ENCODE peak calls at places on chromosome 3, in five cellular contexts. M is osteoblast, R is mammary epithelial cell, C is iPS DF 6.9, S is cardiac muscle cell. J is an unnamed sample.

GRCh38 chr3:194275231-194275671 is 75.9 kb downstream of the CPN2 start:
- DNase-seq in M (peak), R (no peak), S (no peak), C (no peak), J (no peak)

GRCh38 chr3:171351676-171352075 is 108.5 kb downstream of the TNIK start:
- DNase-seq in M (peak), S (peak), C (no peak), R (peak), J (peak)

GRCh38 chr3:143486611-143487010 is 361.7 kb downstream of the SLC9A9 start:
- DNase-seq in S (no peak), R (no peak), C (no peak), M (no peak), J (no peak)

GRCh38 chr3:112136959-112137693 is 4.1 kb upstream of the GCSAM start:
- DNase-seq in C (peak), R (peak), S (peak), M (no peak), J (no peak)

GRCh38 chr3:52221563-52222318 is 3.7 kb downstream of the TLR9 start:
- DNase-seq in C (no peak), S (no peak), R (no peak), M (peak), J (no peak)

GRCh38 chr3:74328505-74328904 is 286.0 kb downstream of the CNTN3 start:
- DNase-seq in C (no peak), S (no peak), M (no peak), R (no peak), J (no peak)

GRCh38 chr3:123809597-123809996 is 74.5 kb downstream of the MYLK start:
- DNase-seq in C (no peak), R (peak), S (peak), M (peak), J (no peak)

GRCh38 chr3:14601692-14602005 is 49.9 kb upstream of the CCDC174 start:
- DNase-seq in R (no peak), M (no peak), C (peak), S (no peak), J (no peak)

GRCh38 chr3:18891641-18892040 is 256.7 kb upstream of the KCNH8 start:
- DNase-seq in S (no peak), R (no peak), M (no peak), C (no peak), J (no peak)

GRCh38 chr3:142972092-142972753 is 8.7 kb upstream of the PAQR9 start:
- DNase-seq in C (no peak), M (no peak), R (no peak), S (no peak), J (no peak)

GRCh38 chr3:177357352-177358084 is 160.2 kb upstream of the TBL1XR1 start:
- DNase-seq in R (peak), C (no peak), M (peak), S (peak), J (no peak)

GRCh38 chr3:66386925-66387650 is 113.7 kb downstream of the LRIG1 start:
- DNase-seq in S (no peak), R (no peak), C (no peak), M (no peak), J (no peak)

GRCh38 chr3:183824761-183825379 is 507 bp downstream of the MAP6D1 start:
- DNase-seq in C (no peak), R (no peak), S (peak), M (peak), J (no peak)

GRCh38 chr3:156751461-156752025 is 74.6 kb upstream of the LEKR1 start:
- DNase-seq in S (peak), M (peak), C (peak), R (peak), J (peak)

GRCh38 chr3:156749244-156749643 is 74.9 kb downstream of the TIPARP start:
- DNase-seq in S (no peak), M (peak), C (no peak), R (no peak), J (no peak)

GRCh38 chr3:156750191-156750873 is 75.8 kb upstream of the LEKR1 start:
- DNase-seq in C (no peak), R (peak), S (peak), M (peak), J (no peak)

GRCh38 chr3:156747046-156747445 is 72.7 kb downstream of the TIPARP start:
- DNase-seq in M (no peak), S (no peak), R (no peak), C (no peak), J (no peak)

GRCh38 chr3:156750874-156751245 is 75.3 kb upstream of the LEKR1 start:
- DNase-seq in R (peak), S (peak), M (no peak), C (no peak), J (no peak)
- H3K4me3 ChIP-seq in R (no peak), S (no peak), M (peak), C (no peak), J (no peak)

DNA sequence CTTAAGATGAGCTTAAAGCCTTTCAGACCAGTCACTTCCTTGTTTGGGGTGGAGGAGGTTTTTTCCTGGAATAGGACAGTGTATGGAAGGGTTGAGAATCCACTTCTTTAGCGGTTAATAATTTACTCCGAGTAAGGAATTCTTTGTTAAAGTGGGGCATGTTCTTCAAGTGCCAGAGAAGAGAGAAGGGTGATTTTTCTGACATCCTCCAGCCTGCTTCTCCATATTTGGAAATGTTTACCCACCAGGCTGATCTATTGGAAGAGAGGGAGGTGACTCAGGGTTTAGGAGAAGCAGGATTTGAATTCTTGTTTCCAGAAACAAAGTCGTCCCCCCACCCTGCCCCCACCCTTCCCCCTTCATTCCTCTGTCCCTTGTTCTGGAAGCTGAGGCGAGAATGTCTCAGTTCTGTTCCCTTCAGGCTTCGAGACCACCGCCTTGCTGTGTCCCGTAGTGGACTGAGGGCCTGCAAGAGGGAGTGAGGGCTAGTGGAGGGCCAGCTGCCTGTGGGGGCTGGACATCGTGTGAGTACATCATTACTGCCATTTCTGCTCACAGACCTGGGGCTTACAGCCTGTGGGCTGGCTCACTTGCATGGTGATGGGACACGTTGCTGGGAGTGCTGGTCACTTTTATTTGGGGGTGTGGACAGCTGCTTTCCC is 58.5 kb downstream of the LPP start:
- DNase-seq in M (peak), R (no peak), S (peak), C (no peak), J (peak)
- H3K4me3 ChIP-seq in M (no peak), R (no peak), S (no peak), C (no peak), J (peak)

DNA sequence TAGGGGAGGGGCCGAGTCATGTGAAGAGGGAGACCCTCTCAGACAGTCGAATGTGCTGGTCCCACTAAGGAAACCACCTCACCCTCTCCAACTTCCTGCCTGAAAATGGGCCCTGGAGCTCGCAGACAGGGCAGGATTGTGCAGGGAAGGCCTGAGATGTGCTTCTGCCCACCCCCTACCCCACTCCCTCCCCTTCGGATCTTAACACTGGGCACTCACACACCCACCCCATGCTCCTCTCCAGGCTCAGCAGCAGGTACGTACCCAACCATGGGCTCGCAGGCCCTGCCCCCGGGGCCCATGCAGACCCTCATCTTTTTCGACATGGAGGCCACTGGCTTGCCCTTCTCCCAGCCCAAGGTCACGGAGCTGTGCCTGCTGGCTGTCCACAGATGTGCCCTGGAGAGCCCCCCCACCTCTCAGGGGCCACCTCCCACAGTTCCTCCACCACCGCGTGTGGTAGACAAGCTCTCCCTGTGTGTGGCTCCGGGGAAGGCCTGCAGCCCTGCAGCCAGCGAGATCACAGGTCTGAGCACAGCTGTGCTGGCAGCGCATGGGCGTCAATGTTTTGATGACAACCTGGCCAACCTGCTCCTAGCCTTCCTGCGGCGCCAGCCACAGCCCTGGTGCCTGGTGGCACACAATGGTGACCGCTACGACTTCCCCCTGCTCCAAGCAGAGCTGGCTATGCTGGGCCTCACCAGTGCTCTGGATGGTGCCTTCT is 20.0 kb downstream of the ATRIP start:
- DNase-seq in R (no peak), M (peak), C (no peak), S (no peak), J (no peak)
- H3K4me3 ChIP-seq in R (peak), M (peak), C (no peak), S (no peak), J (peak)

DNA sequence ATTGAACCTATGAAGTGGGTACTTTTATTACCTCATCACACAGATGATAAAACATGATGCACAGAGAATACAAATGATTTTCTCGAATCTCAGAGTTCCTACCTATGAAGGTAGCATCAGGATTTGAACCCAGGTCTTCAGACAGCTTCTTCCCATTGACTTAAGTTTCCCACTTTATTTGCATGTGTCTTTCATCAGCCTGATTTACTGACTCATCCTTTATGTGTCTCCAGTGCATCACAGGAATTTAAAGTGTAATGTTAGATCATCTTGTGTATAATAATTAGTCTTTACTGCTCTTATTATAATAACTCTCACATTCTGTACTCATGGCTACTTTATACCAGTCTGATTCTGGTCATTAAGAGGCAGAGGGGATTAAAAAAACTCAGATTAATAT is 449.4 kb upstream of the SUCLG2 start:
- DNase-seq in R (no peak), C (no peak), S (no peak), M (no peak), J (no peak)
- H3K4me3 ChIP-seq in R (no peak), C (no peak), S (no peak), M (no peak), J (no peak)

GRCh38 chr3:8766148-8766547 is 3.3 kb downstream of the OXTR start:
- DNase-seq in C (no peak), R (no peak), M (peak), S (no peak), J (no peak)

GRCh38 chr3:8767181-8767666 is 2.2 kb downstream of the OXTR start:
- DNase-seq in R (no peak), M (peak), S (no peak), C (no peak), J (no peak)

GRCh38 chr3:8769088-8769822 is at the start of gene OXTR:
- DNase-seq in R (peak), S (peak), M (peak), C (peak), J (no peak)

GRCh38 chr3:8768364-8769087 is 887 bp downstream of the OXTR start:
- DNase-seq in M (peak), R (no peak), S (no peak), C (no peak), J (no peak)

DNA sequence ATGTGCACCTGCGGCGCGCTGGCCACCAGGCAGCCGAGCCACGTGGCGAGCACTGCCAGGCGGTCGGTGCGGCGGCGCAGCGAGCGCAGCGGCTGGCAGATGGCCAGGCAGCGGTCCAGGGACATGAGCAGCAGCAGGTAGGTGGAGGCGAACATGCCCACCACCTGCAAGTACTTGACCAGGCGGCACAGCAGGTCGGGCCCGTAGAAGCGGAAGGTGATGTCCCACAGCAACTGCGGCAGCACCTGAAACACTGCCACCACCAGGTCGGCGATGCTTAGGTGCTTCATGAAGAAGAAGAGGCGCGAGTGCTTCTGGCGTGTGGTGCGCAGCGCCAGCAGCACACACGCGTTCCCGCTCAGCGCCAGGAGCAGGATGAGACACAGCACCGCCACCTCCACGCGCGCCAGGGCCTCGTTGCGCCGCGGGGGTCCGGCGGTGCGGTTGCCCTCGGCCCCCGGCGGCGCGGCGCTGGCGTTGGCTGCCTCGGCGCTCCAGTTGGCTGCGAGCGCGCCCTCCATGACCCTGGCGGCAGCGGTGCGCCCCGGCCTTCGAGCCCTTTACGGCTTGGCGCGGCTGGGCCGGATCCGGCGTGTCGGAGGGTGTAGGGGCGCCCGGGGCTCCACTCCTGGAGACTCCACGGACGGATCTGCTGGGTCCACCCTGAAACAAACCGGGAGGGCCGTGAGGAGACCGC is 1.6 kb downstream of the OXTR start:
- DNase-seq in C (no peak), S (peak), M (peak), R (peak), J (no peak)
- H3K4me3 ChIP-seq in C (peak), S (peak), M (peak), R (peak), J (peak)

GRCh38 chr3:135559802-135560201 is 405.7 kb upstream of the PPP2R3A start:
- DNase-seq in M (no peak), R (no peak), S (no peak), C (no peak), J (no peak)

GRCh38 chr3:135558150-135558549 is 407.4 kb upstream of the PPP2R3A start:
- DNase-seq in S (no peak), M (no peak), R (no peak), C (no peak), J (no peak)

GRCh38 chr3:135560847-135561246 is 404.7 kb upstream of the PPP2R3A start:
- DNase-seq in M (no peak), S (no peak), R (no peak), C (no peak), J (no peak)

GRCh38 chr3:135556184-135556583 is 409.3 kb upstream of the PPP2R3A start:
- DNase-seq in C (no peak), R (no peak), S (no peak), M (no peak), J (no peak)

DNA sequence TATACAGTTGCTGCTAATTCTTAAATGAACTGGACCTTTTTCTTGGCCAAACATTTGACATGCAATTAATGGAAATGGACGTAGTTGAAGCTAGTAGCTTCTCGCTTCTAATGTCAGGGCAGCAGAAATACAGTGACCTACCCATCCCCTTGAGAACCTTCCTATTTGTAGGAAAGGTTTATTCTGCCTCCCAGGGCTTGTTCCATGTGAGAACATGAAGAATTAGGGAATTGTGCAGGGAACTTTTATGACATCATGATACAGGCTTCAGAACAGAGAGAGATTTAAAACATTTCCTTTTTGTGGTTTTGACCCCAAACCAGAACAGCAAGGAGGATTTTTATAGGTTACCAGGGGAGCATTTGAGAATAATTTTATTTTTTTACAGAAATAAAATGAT is 406.6 kb upstream of the PPP2R3A start:
- DNase-seq in C (no peak), M (no peak), R (no peak), S (no peak), J (peak)
- H3K4me3 ChIP-seq in C (no peak), M (no peak), R (no peak), S (no peak), J (no peak)

DNA sequence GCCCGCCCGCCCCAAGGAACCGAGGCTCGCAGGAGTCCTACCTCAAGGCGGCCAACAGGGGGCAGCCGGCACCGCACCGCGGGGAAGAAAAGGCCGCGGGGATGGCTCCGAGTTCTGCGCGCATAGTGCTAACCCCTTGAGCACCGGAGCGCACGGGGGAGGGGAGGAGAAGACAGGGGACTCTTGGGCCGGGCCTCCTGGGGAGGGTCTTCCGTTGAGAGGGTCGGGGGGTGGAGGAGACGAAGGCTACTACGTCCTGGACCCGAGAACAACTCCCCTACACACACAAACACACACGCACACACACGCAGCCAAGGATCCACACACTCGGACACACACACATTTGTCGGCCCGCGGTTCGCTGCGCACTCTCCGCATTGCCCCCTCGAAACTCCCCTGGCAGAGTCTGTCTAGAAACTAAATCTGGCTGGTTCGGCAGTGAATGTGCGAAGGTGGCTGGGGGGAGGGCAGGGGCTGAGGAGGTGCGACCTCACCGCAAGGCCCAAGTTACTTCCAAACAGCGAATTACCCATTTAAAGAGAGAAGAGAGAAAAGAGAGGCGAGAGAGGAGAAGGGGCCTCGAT is 1.8 kb downstream of the WNT5A start:
- DNase-seq in S (peak), M (peak), C (no peak), R (peak), J (peak)
- H3K4me3 ChIP-seq in S (peak), M (peak), C (peak), R (peak), J (peak)

GRCh38 chr3:119598410-119599098 is 869 bp downstream of the PLA1A start:
- DNase-seq in C (no peak), R (no peak), M (no peak), S (no peak), J (no peak)
- H3K4me3 ChIP-seq in C (no peak), R (no peak), M (no peak), S (no peak), J (no peak)

GRCh38 chr3:57165637-57166036 is 484 bp upstream of the IL17RD start:
- DNase-seq in M (no peak), C (no peak), S (no peak), R (no peak), J (no peak)
- H3K4me3 ChIP-seq in M (no peak), C (no peak), S (no peak), R (peak), J (peak)

DNA sequence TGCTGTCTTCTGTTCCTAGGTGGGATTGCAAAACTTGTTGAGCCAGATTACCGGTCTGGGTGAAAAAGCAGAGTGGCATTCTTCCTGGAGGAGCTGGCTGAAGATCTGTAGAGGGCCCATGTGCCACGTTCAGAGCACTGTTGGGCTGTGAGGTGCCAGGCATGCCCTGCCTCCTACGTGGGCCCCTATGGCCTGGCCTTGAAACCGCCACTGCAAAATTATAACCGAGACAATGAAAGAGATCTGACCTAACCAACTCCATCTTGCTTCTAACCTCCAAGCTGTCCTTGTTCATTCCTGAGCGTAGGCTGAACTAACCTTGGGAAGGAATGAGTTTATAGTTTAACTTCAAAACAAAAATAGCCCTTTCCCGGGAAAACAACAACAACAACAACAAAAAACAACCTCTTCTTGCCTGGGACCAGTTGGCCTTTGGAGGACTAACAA is 1.4 kb upstream of the ACAD9 start:
- DNase-seq in R (no peak), M (no peak), C (no peak), S (no peak), J (no peak)
- H3K4me3 ChIP-seq in R (peak), M (peak), C (no peak), S (peak), J (peak)

J was measured in skeletal muscle cell.